ENCODE peak calls at places on chromosome 13, in four cellular contexts. F, Y, G and C are unnamed samples.

GRCh38 chr13:104586010-104586746 is 1520.0 kb upstream of the SLC10A2 start:
- DNase-seq in F (no peak), Y (peak; percentile 61), G (no peak), C (peak; percentile 56)

GRCh38 chr13:50634339-50634738 is 209.2 kb downstream of the DLEU7 start:
- DNase-seq in F (no peak), Y (no peak), G (no peak), C (no peak)

GRCh38 chr13:37127706-37128241 is 22.3 kb upstream of the CSNK1A1L start:
- DNase-seq in F (no peak), Y (peak; percentile 85), G (no peak), C (peak; percentile 62)

GRCh38 chr13:95833713-95834112 is 156.8 kb downstream of the DNAJC3 start:
- DNase-seq in F (no peak), Y (peak; percentile 49), G (no peak), C (peak; percentile 39)

GRCh38 chr13:110555601-110556223 is 5.8 kb downstream of the RAB20 start:
- DNase-seq in F (no peak), Y (no peak), G (no peak), C (no peak)

GRCh38 chr13:30963794-30964193 is 31.3 kb downstream of the TEX26 start:
- DNase-seq in F (no peak), Y (peak; percentile 69), G (no peak), C (no peak)

GRCh38 chr13:25180795-25181537 is 8.9 kb upstream of the AMER2 start:
- DNase-seq in F (no peak), Y (no peak), G (no peak), C (no peak)

GRCh38 chr13:67574320-67575233 is 344.4 kb upstream of the PCDH9 start:
- DNase-seq in F (no peak), Y (peak; percentile 89), G (no peak), C (peak; percentile 74)

GRCh38 chr13:46553886-46554855 is 1.2 kb downstream of the LRCH1 start:
- DNase-seq in F (peak; percentile 31), Y (peak; percentile 91), G (peak; percentile 40), C (peak; percentile 97)

GRCh38 chr13:43797869-43798268 is 11.1 kb upstream of the ENOX1 start:
- DNase-seq in F (no peak), Y (peak; percentile 9), G (no peak), C (no peak)

GRCh38 chr13:74765955-74766354 is 631.8 kb upstream of the KLF12 start:
- DNase-seq in F (no peak), Y (no peak), G (no peak), C (no peak)

GRCh38 chr13:32267836-32268439 is 47.2 kb downstream of the ZAR1L start:
- DNase-seq in F (no peak), Y (peak; percentile 12), G (peak; percentile 5), C (no peak)

GRCh38 chr13:38990693-38991092 is at the start of gene STOML3:
- DNase-seq in F (no peak), Y (peak; percentile 5), G (no peak), C (no peak)

GRCh38 chr13:97460004-97460756 is 26.2 kb downstream of the RAP2A start:
- DNase-seq in F (no peak), Y (peak; percentile 34), G (no peak), C (peak; percentile 33)

GRCh38 chr13:110464547-110465343 is 96.8 kb downstream of the RAB20 start:
- DNase-seq in F (no peak), Y (no peak), G (no peak), C (no peak)

GRCh38 chr13:110590577-110590976 is 24.8 kb upstream of the NAXD start:
- DNase-seq in F (no peak), Y (no peak), G (no peak), C (no peak)